ENCODE peak calls at places on chromosome 6, in eight cellular contexts. N, P, A, Y, M, V, F and E are unnamed samples.
A peak's percentile ranks its signal among the peaks of the same experiment; 100 is the strongest.

GRCh38 chr6:39938773-39939381 is 4.6 kb upstream of the MOCS1 start:
- DNase-seq in N (no peak), P (no peak), A (no peak), Y (no peak), M (no peak), V (no peak), F (no peak), E (no peak)

GRCh38 chr6:142300758-142301251 is 1.0 kb upstream of the ADGRG6 start:
- DNase-seq in N (no peak), P (peak; percentile 91), A (peak; percentile 10), Y (no peak), M (peak; percentile 81), V (no peak), F (peak; percentile 45), E (peak; percentile 81)

GRCh38 chr6:39377530-39377929 is 55.0 kb upstream of the KCNK16 start:
- DNase-seq in N (peak; percentile 28), P (peak; percentile 42), A (peak; percentile 77), Y (peak; percentile 36), M (no peak), V (peak; percentile 34), F (no peak), E (peak; percentile 79)

GRCh38 chr6:167934426-167934864 is 63.0 kb upstream of the KIF25 start:
- DNase-seq in N (no peak), P (no peak), A (no peak), Y (no peak), M (no peak), V (no peak), F (no peak), E (no peak)

GRCh38 chr6:72111611-72112010 is 225.3 kb downstream of the RIMS1 start:
- DNase-seq in N (no peak), P (no peak), A (no peak), Y (no peak), M (no peak), V (no peak), F (no peak), E (no peak)

GRCh38 chr6:86629123-86629522 is 308.2 kb upstream of the HTR1E start:
- DNase-seq in N (no peak), P (no peak), A (no peak), Y (no peak), M (no peak), V (no peak), F (no peak), E (no peak)

GRCh38 chr6:44831002-44831610 is 443.6 kb downstream of the CDC5L start:
- DNase-seq in N (no peak), P (no peak), A (no peak), Y (peak; percentile 71), M (no peak), V (no peak), F (no peak), E (no peak)

GRCh38 chr6:141259832-141260231 is 872.9 kb upstream of the GJE1 start:
- DNase-seq in N (no peak), P (no peak), A (no peak), Y (no peak), M (no peak), V (no peak), F (no peak), E (no peak)

DNA sequence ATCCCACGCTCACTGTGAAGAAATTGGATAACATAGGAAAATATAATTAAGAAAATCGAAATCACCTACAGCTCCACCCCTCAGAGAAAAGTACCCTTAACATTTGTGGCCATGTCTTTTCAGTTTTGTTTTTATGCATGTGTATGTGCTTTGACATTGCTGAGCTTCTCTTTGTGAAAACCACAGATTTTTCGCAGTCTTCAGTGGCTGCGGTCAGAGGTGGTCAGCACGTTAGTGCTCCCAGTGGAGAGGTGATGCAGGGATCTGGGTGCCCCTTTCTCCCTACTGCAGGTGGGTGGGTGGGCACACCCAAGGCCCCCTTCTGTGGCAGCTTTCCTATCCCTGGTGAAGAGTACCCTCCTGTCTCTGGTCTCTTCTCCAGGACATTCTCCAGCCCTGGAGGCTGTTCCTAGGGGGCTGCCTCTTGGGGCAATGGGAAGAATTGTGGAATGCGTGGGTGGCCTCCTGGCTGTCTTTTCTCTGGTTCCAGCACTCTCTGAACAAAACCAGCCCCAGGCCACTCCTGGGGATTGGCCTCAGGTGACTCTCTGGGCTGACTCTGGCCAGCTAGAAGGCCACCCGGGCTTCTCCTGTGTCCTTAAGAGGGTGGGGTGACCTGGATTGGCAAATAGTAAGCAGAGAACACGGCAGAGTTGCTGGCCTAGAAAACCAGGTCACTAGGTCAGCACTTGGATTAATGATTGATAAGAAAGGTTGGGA is 49.8 kb upstream of the FANCE start:
- DNase-seq in N (no peak), P (no peak), A (no peak), Y (no peak), M (no peak), V (no peak), F (no peak), E (no peak)
- TF ChIP-seq CTCF in N (no peak), P (no peak), A (no peak), Y (no peak), M (no peak), V (no peak), F (no peak), E (no peak)

GRCh38 chr6:90719321-90720195 is 132.7 kb upstream of the MAP3K7 start:
- DNase-seq in N (no peak), P (peak; percentile 67), A (no peak), Y (no peak), M (no peak), V (no peak), F (no peak), E (peak; percentile 5)
- TF ChIP-seq CTCF in N (no peak), P (no peak), A (no peak), Y (no peak), M (no peak), V (no peak), F (no peak), E (no peak)

GRCh38 chr6:166774770-166775169 is 147.7 kb upstream of the RPS6KA2 start:
- DNase-seq in N (no peak), P (no peak), A (no peak), Y (no peak), M (no peak), V (no peak), F (no peak), E (no peak)
- TF ChIP-seq CTCF in N (no peak), P (no peak), A (no peak), Y (no peak), M (no peak), V (no peak), F (no peak), E (no peak)

GRCh38 chr6:118894425-118895240 is 681 bp downstream of the ASF1A start:
- DNase-seq in N (peak; percentile 72), P (peak; percentile 64), A (peak; percentile 26), Y (no peak), M (no peak), V (peak; percentile 47), F (peak; percentile 76), E (peak; percentile 35)
- TF ChIP-seq CTCF in N (no peak), P (peak; percentile 15), A (no peak), Y (peak; percentile 2), M (no peak), V (no peak), F (no peak), E (no peak)

GRCh38 chr6:105091140-105091829 is 88.5 kb downstream of the POPDC3 start:
- DNase-seq in N (no peak), P (no peak), A (no peak), Y (no peak), M (no peak), V (no peak), F (no peak), E (no peak)

DNA sequence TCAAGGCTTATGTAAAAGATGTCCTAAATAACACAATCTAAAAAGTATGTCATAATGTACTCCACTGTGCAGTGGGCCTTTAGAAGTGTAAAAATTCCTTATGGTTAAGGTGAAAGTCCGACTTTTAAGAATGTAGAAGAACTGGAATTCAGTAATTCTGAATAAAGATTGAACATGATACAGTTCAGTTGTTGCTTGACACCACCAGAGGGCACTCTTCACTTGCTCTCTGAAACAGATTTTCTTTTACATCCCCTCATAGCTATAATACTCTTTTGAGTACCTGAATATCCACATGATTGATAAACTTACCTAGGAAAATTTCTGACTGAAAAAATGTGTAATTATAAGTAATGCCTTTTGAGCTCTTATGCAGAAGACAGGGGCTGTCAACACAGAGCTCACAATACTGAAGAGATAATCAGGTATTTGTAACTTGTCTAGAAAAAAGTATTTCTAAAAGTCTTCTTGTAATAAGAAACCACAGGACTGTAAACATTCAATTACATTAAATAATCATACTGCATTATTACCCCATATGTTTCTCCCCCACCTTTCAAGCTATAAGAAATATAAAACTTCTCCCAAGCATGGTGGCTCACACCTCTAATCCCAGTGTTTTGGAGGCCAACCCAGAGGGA is 92.1 kb downstream of the POPDC3 start:
- DNase-seq in N (no peak), P (peak; percentile 35), A (peak; percentile 22), Y (no peak), M (no peak), V (no peak), F (no peak), E (peak; percentile 51)
- TF ChIP-seq CTCF in N (peak; percentile 93), P (peak; percentile 76), A (peak; percentile 69), Y (peak; percentile 54), M (no peak), V (peak; percentile 92), F (peak; percentile 85), E (peak; percentile 85)

DNA sequence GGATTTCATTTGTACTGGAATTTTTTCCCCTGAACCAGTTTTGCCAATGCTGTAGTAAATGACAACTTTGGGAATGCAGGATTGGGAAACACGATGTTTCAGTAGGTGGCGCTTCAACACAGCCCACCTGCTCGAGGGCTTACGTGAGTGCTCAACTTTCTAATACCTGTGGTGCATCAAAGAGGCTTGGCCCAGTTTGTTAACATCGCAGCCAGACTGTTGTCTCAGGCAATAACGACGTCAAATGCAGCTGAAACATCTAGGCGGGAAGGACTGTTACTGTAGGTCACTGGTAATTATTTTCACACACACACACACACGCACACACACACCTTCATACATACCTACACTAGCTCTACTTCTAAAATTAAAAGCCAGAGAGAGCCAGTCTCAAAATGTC is 815.5 kb upstream of the SLC35B3 start:
- DNase-seq in N (no peak), P (peak; percentile 61), A (no peak), Y (peak; percentile 9), M (no peak), V (peak; percentile 30), F (no peak), E (peak; percentile 41)
- TF ChIP-seq CTCF in N (peak; percentile 62), P (peak; percentile 85), A (no peak), Y (peak; percentile 45), M (no peak), V (peak; percentile 82), F (peak; percentile 42), E (peak; percentile 74)

GRCh38 chr6:89355511-89356185 is 3.1 kb upstream of the UBE2J1 start:
- DNase-seq in N (no peak), P (no peak), A (no peak), Y (no peak), M (no peak), V (no peak), F (no peak), E (no peak)
- TF ChIP-seq CTCF in N (no peak), P (no peak), A (no peak), Y (no peak), M (no peak), V (no peak), F (no peak), E (no peak)